ENCODE peak calls at places on chromosome 17, in six cellular contexts. One of them, this sample, is unnamed.

GRCh38 chr17:4900231-4901107 is 1.1 kb downstream of the C17orf107 start:
- DNase-seq in ACHN: no peak
- DNase-seq in LoVo: no peak
- DNase-seq in activated CD4-positive, alpha-beta T cell treated with anti-CD3 and anti-CD28 coated beads for 24 hours: no peak
- DNase-seq in HAP-1: no peak
- DNase-seq in CD8-positive, alpha-beta memory T cell: peak; percentile 83
- DNase-seq in this sample: peak; percentile 59

GRCh38 chr17:82301916-82302497 is 15.4 kb downstream of the CD7 start:
- DNase-seq in ACHN: no peak
- DNase-seq in LoVo: no peak
- DNase-seq in activated CD4-positive, alpha-beta T cell treated with anti-CD3 and anti-CD28 coated beads for 24 hours: no peak
- DNase-seq in HAP-1: no peak
- DNase-seq in CD8-positive, alpha-beta memory T cell: peak; percentile 54
- DNase-seq in this sample: peak; percentile 27

GRCh38 chr17:27446569-27447301 is 9.5 kb upstream of the KSR1 start:
- DNase-seq in ACHN: no peak
- DNase-seq in LoVo: no peak
- DNase-seq in activated CD4-positive, alpha-beta T cell treated with anti-CD3 and anti-CD28 coated beads for 24 hours: no peak
- DNase-seq in HAP-1: no peak
- DNase-seq in CD8-positive, alpha-beta memory T cell: no peak
- DNase-seq in this sample: no peak

GRCh38 chr17:77736207-77736600 is 222.3 kb upstream of the TNRC6C start:
- DNase-seq in ACHN: no peak
- DNase-seq in LoVo: no peak
- DNase-seq in activated CD4-positive, alpha-beta T cell treated with anti-CD3 and anti-CD28 coated beads for 24 hours: no peak
- DNase-seq in HAP-1: peak; percentile 3
- DNase-seq in CD8-positive, alpha-beta memory T cell: no peak
- DNase-seq in this sample: no peak

GRCh38 chr17:44968225-44969143 is at the start of gene C1QL1:
- DNase-seq in ACHN: peak; percentile 94
- DNase-seq in LoVo: peak; percentile 89
- DNase-seq in activated CD4-positive, alpha-beta T cell treated with anti-CD3 and anti-CD28 coated beads for 24 hours: peak; percentile 86
- DNase-seq in HAP-1: peak; percentile 97
- DNase-seq in CD8-positive, alpha-beta memory T cell: peak; percentile 71
- DNase-seq in this sample: peak; percentile 80

GRCh38 chr17:66952031-66952524 is 12.4 kb upstream of the CACNG4 start:
- DNase-seq in ACHN: peak; percentile 96
- DNase-seq in LoVo: peak; percentile 95
- DNase-seq in activated CD4-positive, alpha-beta T cell treated with anti-CD3 and anti-CD28 coated beads for 24 hours: no peak
- DNase-seq in HAP-1: no peak
- DNase-seq in CD8-positive, alpha-beta memory T cell: no peak
- DNase-seq in this sample: no peak

GRCh38 chr17:6392609-6393367 is 42.1 kb downstream of the AIPL1 start:
- DNase-seq in ACHN: no peak
- DNase-seq in LoVo: no peak
- DNase-seq in activated CD4-positive, alpha-beta T cell treated with anti-CD3 and anti-CD28 coated beads for 24 hours: no peak
- DNase-seq in HAP-1: peak; percentile 19
- DNase-seq in CD8-positive, alpha-beta memory T cell: no peak
- DNase-seq in this sample: no peak

GRCh38 chr17:81424613-81425017 is 29.4 kb downstream of the BAHCC1 start:
- DNase-seq in ACHN: no peak
- DNase-seq in LoVo: no peak
- DNase-seq in activated CD4-positive, alpha-beta T cell treated with anti-CD3 and anti-CD28 coated beads for 24 hours: no peak
- DNase-seq in HAP-1: no peak
- DNase-seq in CD8-positive, alpha-beta memory T cell: no peak
- DNase-seq in this sample: no peak

GRCh38 chr17:69654981-69655581 is 240.6 kb downstream of the MAP2K6 start:
- DNase-seq in ACHN: peak; percentile 45
- DNase-seq in LoVo: no peak
- DNase-seq in activated CD4-positive, alpha-beta T cell treated with anti-CD3 and anti-CD28 coated beads for 24 hours: no peak
- DNase-seq in HAP-1: no peak
- DNase-seq in CD8-positive, alpha-beta memory T cell: no peak
- DNase-seq in this sample: no peak

GRCh38 chr17:8091033-8091687 is 3.6 kb upstream of the ALOX12B start:
- DNase-seq in ACHN: no peak
- DNase-seq in LoVo: no peak
- DNase-seq in activated CD4-positive, alpha-beta T cell treated with anti-CD3 and anti-CD28 coated beads for 24 hours: no peak
- DNase-seq in HAP-1: no peak
- DNase-seq in CD8-positive, alpha-beta memory T cell: no peak
- DNase-seq in this sample: no peak

GRCh38 chr17:75878174-75878998 is at the start of gene TRIM47:
- DNase-seq in ACHN: peak; percentile 69
- DNase-seq in LoVo: peak; percentile 49
- DNase-seq in activated CD4-positive, alpha-beta T cell treated with anti-CD3 and anti-CD28 coated beads for 24 hours: no peak
- DNase-seq in HAP-1: peak; percentile 80
- DNase-seq in CD8-positive, alpha-beta memory T cell: no peak
- DNase-seq in this sample: no peak

GRCh38 chr17:65918450-65918849 is 273.5 kb downstream of the CEP112 start:
- DNase-seq in ACHN: no peak
- DNase-seq in LoVo: no peak
- DNase-seq in activated CD4-positive, alpha-beta T cell treated with anti-CD3 and anti-CD28 coated beads for 24 hours: no peak
- DNase-seq in HAP-1: no peak
- DNase-seq in CD8-positive, alpha-beta memory T cell: no peak
- DNase-seq in this sample: no peak

GRCh38 chr17:62059394-62059793 is 5.7 kb downstream of the MED13 start:
- DNase-seq in ACHN: no peak
- DNase-seq in LoVo: no peak
- DNase-seq in activated CD4-positive, alpha-beta T cell treated with anti-CD3 and anti-CD28 coated beads for 24 hours: no peak
- DNase-seq in HAP-1: no peak
- DNase-seq in CD8-positive, alpha-beta memory T cell: no peak
- DNase-seq in this sample: no peak

GRCh38 chr17:81309140-81309858 is 14.2 kb upstream of the SLC38A10 start:
- DNase-seq in ACHN: peak; percentile 77
- DNase-seq in LoVo: peak; percentile 90
- DNase-seq in activated CD4-positive, alpha-beta T cell treated with anti-CD3 and anti-CD28 coated beads for 24 hours: no peak
- DNase-seq in HAP-1: peak; percentile 90
- DNase-seq in CD8-positive, alpha-beta memory T cell: no peak
- DNase-seq in this sample: no peak

GRCh38 chr17:37494401-37494831 is 4.7 kb downstream of the DUSP14 start:
- DNase-seq in ACHN: no peak
- DNase-seq in LoVo: no peak
- DNase-seq in activated CD4-positive, alpha-beta T cell treated with anti-CD3 and anti-CD28 coated beads for 24 hours: no peak
- DNase-seq in HAP-1: no peak
- DNase-seq in CD8-positive, alpha-beta memory T cell: no peak
- DNase-seq in this sample: no peak

GRCh38 chr17:2064511-2064910 is 9.6 kb downstream of the HIC1 start:
- DNase-seq in ACHN: no peak
- DNase-seq in LoVo: no peak
- DNase-seq in activated CD4-positive, alpha-beta T cell treated with anti-CD3 and anti-CD28 coated beads for 24 hours: no peak
- DNase-seq in HAP-1: no peak
- DNase-seq in CD8-positive, alpha-beta memory T cell: no peak
- DNase-seq in this sample: no peak

GRCh38 chr17:31722251-31723056 is 136.6 kb downstream of the COPRS start:
- DNase-seq in ACHN: no peak
- DNase-seq in LoVo: no peak
- DNase-seq in activated CD4-positive, alpha-beta T cell treated with anti-CD3 and anti-CD28 coated beads for 24 hours: no peak
- DNase-seq in HAP-1: no peak
- DNase-seq in CD8-positive, alpha-beta memory T cell: no peak
- DNase-seq in this sample: no peak

GRCh38 chr17:40551091-40551873 is 14.0 kb downstream of the CCR7 start:
- DNase-seq in ACHN: no peak
- DNase-seq in LoVo: no peak
- DNase-seq in activated CD4-positive, alpha-beta T cell treated with anti-CD3 and anti-CD28 coated beads for 24 hours: no peak
- DNase-seq in HAP-1: no peak
- DNase-seq in CD8-positive, alpha-beta memory T cell: no peak
- DNase-seq in this sample: no peak

GRCh38 chr17:78717431-78717980 is 64.6 kb downstream of the CYTH1 start:
- DNase-seq in ACHN: peak; percentile 34
- DNase-seq in LoVo: no peak
- DNase-seq in activated CD4-positive, alpha-beta T cell treated with anti-CD3 and anti-CD28 coated beads for 24 hours: no peak
- DNase-seq in HAP-1: peak; percentile 68
- DNase-seq in CD8-positive, alpha-beta memory T cell: no peak
- DNase-seq in this sample: no peak

GRCh38 chr17:6894206-6894528 is 62.6 kb upstream of the TEKT1 start:
- DNase-seq in ACHN: no peak
- DNase-seq in LoVo: no peak
- DNase-seq in activated CD4-positive, alpha-beta T cell treated with anti-CD3 and anti-CD28 coated beads for 24 hours: peak; percentile 15
- DNase-seq in HAP-1: peak; percentile 32
- DNase-seq in CD8-positive, alpha-beta memory T cell: no peak
- DNase-seq in this sample: no peak

GRCh38 chr17:41329279-41329925 is 13.9 kb upstream of the KRTAP17-1 start:
- DNase-seq in ACHN: peak; percentile 72
- DNase-seq in LoVo: peak; percentile 45
- DNase-seq in activated CD4-positive, alpha-beta T cell treated with anti-CD3 and anti-CD28 coated beads for 24 hours: no peak
- DNase-seq in HAP-1: peak; percentile 64
- DNase-seq in CD8-positive, alpha-beta memory T cell: no peak
- DNase-seq in this sample: no peak

GRCh38 chr17:57088298-57088697 is 3.3 kb downstream of the AKAP1 start:
- DNase-seq in ACHN: no peak
- DNase-seq in LoVo: no peak
- DNase-seq in activated CD4-positive, alpha-beta T cell treated with anti-CD3 and anti-CD28 coated beads for 24 hours: no peak
- DNase-seq in HAP-1: no peak
- DNase-seq in CD8-positive, alpha-beta memory T cell: no peak
- DNase-seq in this sample: no peak

GRCh38 chr17:73622381-73622780 is 21.9 kb downstream of the SDK2 start:
- DNase-seq in ACHN: no peak
- DNase-seq in LoVo: no peak
- DNase-seq in activated CD4-positive, alpha-beta T cell treated with anti-CD3 and anti-CD28 coated beads for 24 hours: no peak
- DNase-seq in HAP-1: no peak
- DNase-seq in CD8-positive, alpha-beta memory T cell: no peak
- DNase-seq in this sample: no peak

GRCh38 chr17:1413281-1413791 is 13.3 kb upstream of the YWHAE start:
- DNase-seq in ACHN: peak; percentile 57
- DNase-seq in LoVo: peak; percentile 64
- DNase-seq in activated CD4-positive, alpha-beta T cell treated with anti-CD3 and anti-CD28 coated beads for 24 hours: no peak
- DNase-seq in HAP-1: peak; percentile 48
- DNase-seq in CD8-positive, alpha-beta memory T cell: no peak
- DNase-seq in this sample: no peak

GRCh38 chr17:8994319-8994718 is 27.0 kb upstream of the NTN1 start:
- DNase-seq in ACHN: peak; percentile 60
- DNase-seq in LoVo: peak; percentile 28
- DNase-seq in activated CD4-positive, alpha-beta T cell treated with anti-CD3 and anti-CD28 coated beads for 24 hours: peak; percentile 67
- DNase-seq in HAP-1: peak; percentile 84
- DNase-seq in CD8-positive, alpha-beta memory T cell: peak; percentile 30
- DNase-seq in this sample: no peak

GRCh38 chr17:28180449-28180848 is 138.0 kb downstream of the NLK start:
- DNase-seq in ACHN: no peak
- DNase-seq in LoVo: no peak
- DNase-seq in activated CD4-positive, alpha-beta T cell treated with anti-CD3 and anti-CD28 coated beads for 24 hours: no peak
- DNase-seq in HAP-1: no peak
- DNase-seq in CD8-positive, alpha-beta memory T cell: no peak
- DNase-seq in this sample: no peak

GRCh38 chr17:45451131-45451530 is 18.5 kb upstream of the ARHGAP27 start:
- DNase-seq in ACHN: no peak
- DNase-seq in LoVo: no peak
- DNase-seq in activated CD4-positive, alpha-beta T cell treated with anti-CD3 and anti-CD28 coated beads for 24 hours: no peak
- DNase-seq in HAP-1: no peak
- DNase-seq in CD8-positive, alpha-beta memory T cell: no peak
- DNase-seq in this sample: no peak

GRCh38 chr17:17743391-17744112 is 62.3 kb downstream of the RAI1 start:
- DNase-seq in ACHN: no peak
- DNase-seq in LoVo: no peak
- DNase-seq in activated CD4-positive, alpha-beta T cell treated with anti-CD3 and anti-CD28 coated beads for 24 hours: no peak
- DNase-seq in HAP-1: no peak
- DNase-seq in CD8-positive, alpha-beta memory T cell: no peak
- DNase-seq in this sample: no peak

GRCh38 chr17:60059082-60059481 is 19.6 kb downstream of the HEATR6 start:
- DNase-seq in ACHN: no peak
- DNase-seq in LoVo: no peak
- DNase-seq in activated CD4-positive, alpha-beta T cell treated with anti-CD3 and anti-CD28 coated beads for 24 hours: no peak
- DNase-seq in HAP-1: no peak
- DNase-seq in CD8-positive, alpha-beta memory T cell: no peak
- DNase-seq in this sample: no peak

GRCh38 chr17:4947411-4948165 is 742 bp downstream of the PFN1 start:
- DNase-seq in ACHN: peak; percentile 61
- DNase-seq in LoVo: peak; percentile 50
- DNase-seq in activated CD4-positive, alpha-beta T cell treated with anti-CD3 and anti-CD28 coated beads for 24 hours: no peak
- DNase-seq in HAP-1: peak; percentile 74
- DNase-seq in CD8-positive, alpha-beta memory T cell: peak; percentile 59
- DNase-seq in this sample: peak; percentile 47

This sample was measured in T-helper 22 cell.